ENCODE peak calls at places on chromosomes 12 and 14, in nine cellular contexts. I is HCT116, Q is A549, U is HepG2, S is GM12878, L is K562, F is H1, D is SK-N-SH, C is endothelial cell of umbilical vein. M is an unnamed sample.

GRCh38 chr14:76781648-76782051 is 20.4 kb downstream of the VASH1 start:
- DNase-seq in C (no peak), I (no peak), Q (no peak), U (no peak), D (no peak), S (no peak), F (no peak), L (peak; percentile 50), M (no peak)

GRCh38 chr12:77213316-77213715 is 147.9 kb upstream of the E2F7 start:
- DNase-seq in S (no peak), Q (no peak), C (peak; percentile 98), L (no peak), U (no peak), F (no peak), I (no peak), D (no peak), M (no peak)

GRCh38 chr14:100554082-100554677 is 33.0 kb downstream of the BEGAIN start:
- DNase-seq in U (no peak), I (no peak), F (no peak), D (no peak), C (no peak), Q (peak; percentile 51), S (no peak), L (peak; percentile 79), M (peak; percentile 70)

GRCh38 chr14:75442642-75443041 is 14.8 kb downstream of the JDP2 start:
- DNase-seq in S (no peak), I (no peak), C (no peak), D (no peak), Q (no peak), F (no peak), L (peak; percentile 74), U (no peak), M (no peak)

GRCh38 chr14:33073023-33073422 is 134.3 kb downstream of the NPAS3 start:
- DNase-seq in D (no peak), L (no peak), U (no peak), F (no peak), C (no peak), S (no peak), I (no peak), Q (no peak), M (no peak)

GRCh38 chr12:120290541-120291312 is 976 bp downstream of the RNU4-2 start:
- DNase-seq in L (no peak), U (peak; percentile 35), F (no peak), C (peak; percentile 22), D (no peak), Q (peak; percentile 74), S (no peak), I (no peak), M (peak; percentile 55)

GRCh38 chr14:22882529-22883190 is 362 bp upstream of the REM2 start:
- DNase-seq in I (peak; percentile 39), D (peak; percentile 87), Q (peak; percentile 27), S (no peak), U (no peak), F (no peak), L (peak; percentile 88), C (peak; percentile 19), M (no peak)

GRCh38 chr14:101151226-101151929 is 247.9 kb upstream of the RTL1 start:
- DNase-seq in I (peak; percentile 22), C (no peak), F (no peak), Q (peak; percentile 51), D (no peak), L (no peak), U (no peak), S (no peak), M (no peak)

GRCh38 chr12:112381421-112381897 is 772 bp downstream of the HECTD4 start:
- DNase-seq in L (no peak), C (peak; percentile 22), D (no peak), I (no peak), Q (no peak), F (no peak), S (no peak), U (no peak), M (peak; percentile 79)

GRCh38 chr12:55637467-55637866 is 775 bp downstream of the OR10P1 start:
- DNase-seq in U (no peak), L (no peak), I (no peak), F (no peak), S (no peak), Q (no peak), C (no peak), D (no peak), M (no peak)

GRCh38 chr12:4268549-4269181 is 4.9 kb upstream of the CCND2 start:
- DNase-seq in S (no peak), D (no peak), C (peak; percentile 40), Q (no peak), I (no peak), L (no peak), U (no peak), F (no peak), M (peak; percentile 52)

GRCh38 chr12:117060236-117060926 is 38.8 kb downstream of the TESC start:
- DNase-seq in Q (no peak), L (peak; percentile 42), I (no peak), D (no peak), S (no peak), F (no peak), U (no peak), C (no peak), M (peak; percentile 89)

GRCh38 chr12:89245090-89245489 is 107.2 kb downstream of the DUSP6 start:
- DNase-seq in D (no peak), Q (no peak), I (no peak), U (no peak), S (no peak), L (no peak), F (no peak), C (no peak), M (peak; percentile 98)

GRCh38 chr12:107242189-107242588 is 148.8 kb upstream of the CRY1 start:
- DNase-seq in Q (no peak), S (no peak), L (no peak), F (no peak), D (no peak), C (peak; percentile 11), I (no peak), U (no peak), M (no peak)

GRCh38 chr12:104122298-104122697 is 15.7 kb downstream of the NFYB start:
- DNase-seq in Q (no peak), I (no peak), C (no peak), U (no peak), D (no peak), L (no peak), S (no peak), F (no peak), M (no peak)

GRCh38 chr12:106753526-106753925 is 21.0 kb upstream of the RIC8B start:
- DNase-seq in I (no peak), D (no peak), C (no peak), U (no peak), L (no peak), S (peak; percentile 67), Q (no peak), F (no peak), M (peak; percentile 31)

GRCh38 chr12:69106482-69107118 is 132.8 kb upstream of the CPSF6 start:
- DNase-seq in C (no peak), U (no peak), Q (no peak), D (no peak), I (no peak), F (no peak), L (no peak), S (no peak), M (no peak)

GRCh38 chr14:49957089-49957852 is 64.4 kb downstream of the ARF6 start:
- DNase-seq in C (no peak), D (no peak), Q (peak; percentile 47), L (no peak), F (no peak), U (no peak), S (no peak), I (no peak), M (no peak)

GRCh38 chr12:75116611-75117010 is 93.0 kb downstream of the KCNC2 start:
- DNase-seq in D (no peak), S (no peak), C (no peak), F (no peak), I (no peak), U (no peak), Q (no peak), L (no peak), M (no peak)

DNA sequence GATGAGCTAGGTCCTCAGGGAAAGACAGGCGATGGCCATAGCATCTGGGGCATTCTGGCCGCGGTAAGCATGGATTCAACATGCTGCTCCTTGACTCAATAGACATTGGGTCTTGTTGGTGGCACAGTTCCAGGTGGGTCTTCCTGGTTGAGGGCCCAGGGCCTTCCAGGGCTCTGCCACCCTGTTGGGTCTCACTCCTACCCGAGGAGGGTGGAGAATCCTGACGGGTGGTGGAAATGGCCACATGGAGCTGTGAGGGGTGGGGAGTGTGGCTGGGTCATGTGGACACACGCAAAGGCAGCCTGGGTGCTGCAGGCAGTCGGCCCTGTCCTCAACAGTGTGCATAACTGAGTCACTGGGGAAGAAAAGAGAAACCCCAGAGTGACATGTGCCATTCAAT is 148.1 kb downstream of the KIF26A start:
- DNase-seq in S (no peak), C (no peak), D (no peak), F (no peak), U (no peak), Q (no peak), I (no peak), L (no peak), M (no peak)
- TF ChIP-seq CTCF in S (no peak), C (no peak), D (no peak), F (no peak), U (no peak), Q (no peak), I (no peak), L (no peak), M (no peak)

GRCh38 chr12:57852620-57853509 is 6.3 kb upstream of the CTDSP2 start:
- DNase-seq in F (peak; percentile 80), D (no peak), I (no peak), Q (no peak), C (no peak), U (peak; percentile 32), L (no peak), S (no peak), M (no peak)
- H3K4me3 ChIP-seq in F (peak overlapping the region; percentile 57), D (no peak overlapping the region), I (no peak overlapping the region), Q (no peak overlapping the region), C (no peak overlapping the region), U (peak overlapping the region; percentile 31), L (no peak overlapping the region), S (peak overlapping the region; percentile 6), M (no peak overlapping the region)

DNA sequence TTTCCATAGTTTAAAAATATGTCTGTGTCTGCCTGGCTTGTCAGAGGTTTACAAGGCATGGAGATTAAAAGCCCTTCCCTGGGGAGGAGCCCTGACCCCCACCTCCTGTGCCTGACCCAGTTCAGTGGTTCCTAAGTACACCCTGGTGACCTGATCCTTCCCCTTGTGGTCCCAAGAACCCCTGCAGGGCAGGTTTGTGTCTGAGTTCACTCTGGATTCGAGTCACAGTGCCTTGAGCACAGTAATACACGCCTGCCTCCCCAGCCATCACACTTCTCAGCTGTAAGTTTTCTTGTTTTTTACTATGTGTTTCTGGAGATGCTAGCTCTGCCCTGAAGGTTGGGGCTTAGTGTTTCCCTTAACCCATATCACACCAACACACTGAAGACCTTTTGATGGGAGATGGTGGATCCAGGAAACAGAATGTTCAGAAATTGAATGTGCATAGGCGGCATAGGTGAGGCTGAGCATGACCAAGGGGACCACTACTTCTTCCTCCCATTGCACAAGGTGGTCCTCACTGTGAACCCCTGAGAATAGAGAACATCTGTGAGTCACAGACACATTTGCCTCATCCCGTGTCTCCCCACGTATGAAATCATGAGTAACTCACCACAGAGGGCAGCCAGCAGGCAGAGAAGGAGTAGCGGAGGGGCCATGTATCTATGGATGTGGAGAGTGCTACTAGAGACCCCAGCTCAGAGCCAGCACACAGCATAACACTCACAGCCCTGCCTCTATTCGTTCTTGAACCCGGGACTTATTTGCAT is 962.9 kb downstream of the TMEM121 start:
- DNase-seq in I (no peak), D (no peak), L (no peak), U (no peak), F (no peak), Q (no peak), S (no peak), C (no peak), M (no peak)
- TF ChIP-seq MAX in I (no peak), D (no peak), L (no peak), U (no peak), F (no peak), Q (no peak), S (no peak), C (no peak), M (no peak)

GRCh38 chr12:50655374-50655921 is 108.5 kb upstream of the ATF1 start:
- DNase-seq in D (no peak), Q (no peak), F (no peak), C (no peak), U (peak; percentile 73), I (no peak), L (no peak), S (no peak), M (no peak)
- TF ChIP-seq CTCF in D (no peak), Q (no peak), F (no peak), C (no peak), U (no peak), I (no peak), L (no peak), S (no peak), M (no peak)